ENCODE peak calls at places on chromosomes 4 and X, in six cellular contexts. One of them, this sample, is unnamed.

GRCh38 chr4:151227731-151228130 is 49.2 kb upstream of the PRSS48 start:
- DNase-seq in H1: no peak
- DNase-seq in GM12892: no peak
- DNase-seq in HepG2: no peak
- DNase-seq in GM12878: no peak
- DNase-seq in K562: no peak
- DNase-seq in this sample: no peak

GRCh38 chrX:144896323-144896722 is 351.0 kb upstream of the SPANXN1 start:
- DNase-seq in H1: no peak
- DNase-seq in GM12892: no peak
- DNase-seq in HepG2: no peak
- DNase-seq in GM12878: no peak
- DNase-seq in K562: peak
- DNase-seq in this sample: no peak

GRCh38 chr4:112515278-112516075 is 503 bp downstream of the NEUROG2 start:
- DNase-seq in H1: peak
- DNase-seq in GM12892: no peak
- DNase-seq in HepG2: no peak
- DNase-seq in GM12878: no peak
- DNase-seq in K562: peak
- DNase-seq in this sample: peak

GRCh38 chr4:103934178-103934789 is 214.5 kb upstream of the TACR3 start:
- DNase-seq in H1: no peak
- DNase-seq in GM12892: no peak
- DNase-seq in HepG2: peak
- DNase-seq in GM12878: no peak
- DNase-seq in K562: peak
- DNase-seq in this sample: peak

GRCh38 chr4:113179091-113179490 is 129.6 kb downstream of the ANK2 start:
- DNase-seq in H1: no peak
- DNase-seq in GM12892: no peak
- DNase-seq in HepG2: no peak
- DNase-seq in GM12878: no peak
- DNase-seq in K562: no peak
- DNase-seq in this sample: no peak

GRCh38 chrX:21946925-21947641 is 6.6 kb downstream of the SMS start:
- DNase-seq in H1: no peak
- DNase-seq in GM12892: no peak
- DNase-seq in HepG2: no peak
- DNase-seq in GM12878: no peak
- DNase-seq in K562: no peak
- DNase-seq in this sample: no peak

GRCh38 chrX:55312655-55313054 is 47.9 kb upstream of the PAGE3 start:
- DNase-seq in H1: no peak
- DNase-seq in GM12892: no peak
- DNase-seq in HepG2: no peak
- DNase-seq in GM12878: no peak
- DNase-seq in K562: no peak
- DNase-seq in this sample: no peak

GRCh38 chr4:77194366-77194765 is 37.4 kb downstream of the CCNG2 start:
- DNase-seq in H1: no peak
- DNase-seq in GM12892: no peak
- DNase-seq in HepG2: no peak
- DNase-seq in GM12878: no peak
- DNase-seq in K562: no peak
- DNase-seq in this sample: no peak

GRCh38 chrX:26192204-26192603 is at the start of gene MAGEB6:
- DNase-seq in H1: no peak
- DNase-seq in GM12892: no peak
- DNase-seq in HepG2: no peak
- DNase-seq in GM12878: no peak
- DNase-seq in K562: no peak
- DNase-seq in this sample: no peak

GRCh38 chr4:141575884-141576283 is 60.5 kb upstream of the IL15 start:
- DNase-seq in H1: no peak
- DNase-seq in GM12892: no peak
- DNase-seq in HepG2: no peak
- DNase-seq in GM12878: no peak
- DNase-seq in K562: no peak
- DNase-seq in this sample: no peak

GRCh38 chr4:134867027-134867426 is 665.4 kb upstream of the PABPC4L start:
- DNase-seq in H1: no peak
- DNase-seq in GM12892: no peak
- DNase-seq in HepG2: no peak
- DNase-seq in GM12878: no peak
- DNase-seq in K562: no peak
- DNase-seq in this sample: no peak

GRCh38 chr4:189021831-189022230 is 882.6 kb downstream of the TRIML1 start:
- DNase-seq in H1: no peak
- DNase-seq in GM12892: no peak
- DNase-seq in HepG2: no peak
- DNase-seq in GM12878: no peak
- DNase-seq in K562: no peak
- DNase-seq in this sample: no peak

GRCh38 chr4:140118931-140119640 is 34.9 kb downstream of the MAML3 start:
- DNase-seq in H1: no peak
- DNase-seq in GM12892: no peak
- DNase-seq in HepG2: no peak
- DNase-seq in GM12878: no peak
- DNase-seq in K562: no peak
- DNase-seq in this sample: no peak

GRCh38 chrX:56800801-56801200 is 71.8 kb downstream of the NBDY start:
- DNase-seq in H1: no peak
- DNase-seq in GM12892: no peak
- DNase-seq in HepG2: no peak
- DNase-seq in GM12878: no peak
- DNase-seq in K562: no peak
- DNase-seq in this sample: peak

GRCh38 chrX:68808686-68809357 is 20.0 kb upstream of the EFNB1 start:
- DNase-seq in H1: no peak
- DNase-seq in GM12892: no peak
- DNase-seq in HepG2: no peak
- DNase-seq in GM12878: no peak
- DNase-seq in K562: no peak
- DNase-seq in this sample: no peak

GRCh38 chr4:165403667-165404066 is 24.9 kb downstream of the CPE start:
- DNase-seq in H1: no peak
- DNase-seq in GM12892: no peak
- DNase-seq in HepG2: no peak
- DNase-seq in GM12878: no peak
- DNase-seq in K562: no peak
- DNase-seq in this sample: no peak

GRCh38 chrX:9942086-9942485 is 25.1 kb upstream of the CLDN34 start:
- DNase-seq in H1: no peak
- DNase-seq in GM12892: no peak
- DNase-seq in HepG2: no peak
- DNase-seq in GM12878: peak
- DNase-seq in K562: no peak
- DNase-seq in this sample: no peak

GRCh38 chr4:83677656-83678055 is 141.7 kb downstream of the GPAT3 start:
- DNase-seq in H1: no peak
- DNase-seq in GM12892: no peak
- DNase-seq in HepG2: no peak
- DNase-seq in GM12878: no peak
- DNase-seq in K562: no peak
- DNase-seq in this sample: no peak

GRCh38 chr4:41216294-41217019 is 2.1 kb upstream of the APBB2 start:
- DNase-seq in H1: peak
- DNase-seq in GM12892: peak
- DNase-seq in HepG2: peak
- DNase-seq in GM12878: peak
- DNase-seq in K562: peak
- DNase-seq in this sample: peak

GRCh38 chr4:73668806-73669205 is 48.6 kb upstream of the RASSF6 start:
- DNase-seq in H1: no peak
- DNase-seq in GM12892: no peak
- DNase-seq in HepG2: no peak
- DNase-seq in GM12878: no peak
- DNase-seq in K562: no peak
- DNase-seq in this sample: no peak

GRCh38 chrX:119272882-119273806 is 37.1 kb downstream of the PGRMC1 start:
- DNase-seq in H1: peak
- DNase-seq in GM12892: no peak
- DNase-seq in HepG2: no peak
- DNase-seq in GM12878: no peak
- DNase-seq in K562: no peak
- DNase-seq in this sample: peak

GRCh38 chrX:17046478-17047097 is 100.1 kb downstream of the REPS2 start:
- DNase-seq in H1: peak
- DNase-seq in GM12892: peak
- DNase-seq in HepG2: peak
- DNase-seq in GM12878: peak
- DNase-seq in K562: peak
- DNase-seq in this sample: peak

GRCh38 chr4:99653921-99654890 is 3.4 kb downstream of the C4orf54 start:
- DNase-seq in H1: no peak
- DNase-seq in GM12892: no peak
- DNase-seq in HepG2: no peak
- DNase-seq in GM12878: no peak
- DNase-seq in K562: no peak
- DNase-seq in this sample: no peak

GRCh38 chrX:18026171-18026570 is 165.1 kb upstream of the RAI2 start:
- DNase-seq in H1: no peak
- DNase-seq in GM12892: no peak
- DNase-seq in HepG2: no peak
- DNase-seq in GM12878: no peak
- DNase-seq in K562: no peak
- DNase-seq in this sample: no peak

GRCh38 chrX:103538728-103539127 is 19.4 kb upstream of the RAB40A start:
- DNase-seq in H1: no peak
- DNase-seq in GM12892: no peak
- DNase-seq in HepG2: no peak
- DNase-seq in GM12878: no peak
- DNase-seq in K562: no peak
- DNase-seq in this sample: no peak

GRCh38 chrX:134002921-134003615 is 17.7 kb upstream of the GPC3 start:
- DNase-seq in H1: no peak
- DNase-seq in GM12892: no peak
- DNase-seq in HepG2: no peak
- DNase-seq in GM12878: no peak
- DNase-seq in K562: no peak
- DNase-seq in this sample: no peak
- TF ChIP-seq TAF1 in H1: no peak
- TF ChIP-seq TAF1 in GM12892: no peak
- TF ChIP-seq TAF1 in HepG2: no peak
- TF ChIP-seq TAF1 in GM12878: no peak
- TF ChIP-seq TAF1 in K562: no peak
- TF ChIP-seq TAF1 in this sample: no peak

GRCh38 chr4:148680884-148681283 is 238.7 kb upstream of the NR3C2 start:
- DNase-seq in H1: no peak
- DNase-seq in GM12892: no peak
- DNase-seq in HepG2: no peak
- DNase-seq in GM12878: no peak
- DNase-seq in K562: no peak
- DNase-seq in this sample: no peak
- TF ChIP-seq POLR2A in H1: no peak
- TF ChIP-seq POLR2A in GM12892: no peak
- TF ChIP-seq POLR2A in HepG2: no peak
- TF ChIP-seq POLR2A in GM12878: no peak
- TF ChIP-seq POLR2A in K562: no peak
- TF ChIP-seq POLR2A in this sample: no peak

DNA sequence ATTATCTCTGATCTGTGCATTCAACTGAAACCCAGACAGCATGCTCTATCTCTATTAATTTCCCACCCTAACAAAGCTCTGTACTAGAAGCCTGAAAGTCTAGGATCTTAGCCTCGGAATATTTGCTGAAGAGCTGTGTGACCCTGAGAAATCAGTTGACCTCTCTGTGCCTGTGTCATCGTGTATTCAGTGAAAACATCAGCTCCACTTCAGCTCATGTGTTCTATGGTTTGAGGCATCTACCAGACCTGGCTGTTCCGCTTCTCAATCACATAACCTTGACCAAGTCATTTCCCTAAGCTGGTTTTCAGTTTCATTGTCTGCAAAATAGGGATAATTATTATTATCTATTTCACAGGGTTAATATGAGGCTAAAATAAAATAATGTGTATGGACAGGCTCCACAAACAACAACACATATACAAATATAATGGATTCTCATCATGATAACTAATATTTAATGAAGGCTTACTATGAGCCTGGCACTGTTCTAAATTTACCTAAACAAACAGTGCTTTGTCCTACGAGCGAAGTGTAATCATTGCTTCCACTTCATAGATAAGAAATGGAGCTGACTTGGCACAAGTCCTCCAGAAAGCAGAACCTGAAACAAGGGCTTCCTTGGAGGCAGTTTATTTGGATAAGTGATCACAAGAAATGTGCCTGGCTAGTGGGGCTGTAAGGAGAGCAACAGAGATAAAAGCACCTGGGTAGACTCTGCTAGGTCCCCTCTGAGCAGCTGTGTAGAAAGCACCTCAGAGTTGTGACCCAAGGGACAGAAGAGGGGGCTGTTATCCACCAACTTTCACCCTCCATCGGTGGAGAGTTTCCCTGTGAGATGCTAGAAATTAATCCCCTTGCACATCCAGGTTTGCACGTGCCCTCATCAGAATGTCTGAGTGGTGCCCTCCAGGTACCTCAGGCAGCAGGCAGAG is 356.9 kb downstream of the RAB28 start:
- DNase-seq in H1: no peak
- DNase-seq in GM12892: no peak
- DNase-seq in HepG2: no peak
- DNase-seq in GM12878: no peak
- DNase-seq in K562: no peak
- DNase-seq in this sample: no peak
- TF ChIP-seq TAF1 in H1: no peak
- TF ChIP-seq TAF1 in GM12892: no peak
- TF ChIP-seq TAF1 in HepG2: no peak
- TF ChIP-seq TAF1 in GM12878: no peak
- TF ChIP-seq TAF1 in K562: no peak
- TF ChIP-seq TAF1 in this sample: no peak

DNA sequence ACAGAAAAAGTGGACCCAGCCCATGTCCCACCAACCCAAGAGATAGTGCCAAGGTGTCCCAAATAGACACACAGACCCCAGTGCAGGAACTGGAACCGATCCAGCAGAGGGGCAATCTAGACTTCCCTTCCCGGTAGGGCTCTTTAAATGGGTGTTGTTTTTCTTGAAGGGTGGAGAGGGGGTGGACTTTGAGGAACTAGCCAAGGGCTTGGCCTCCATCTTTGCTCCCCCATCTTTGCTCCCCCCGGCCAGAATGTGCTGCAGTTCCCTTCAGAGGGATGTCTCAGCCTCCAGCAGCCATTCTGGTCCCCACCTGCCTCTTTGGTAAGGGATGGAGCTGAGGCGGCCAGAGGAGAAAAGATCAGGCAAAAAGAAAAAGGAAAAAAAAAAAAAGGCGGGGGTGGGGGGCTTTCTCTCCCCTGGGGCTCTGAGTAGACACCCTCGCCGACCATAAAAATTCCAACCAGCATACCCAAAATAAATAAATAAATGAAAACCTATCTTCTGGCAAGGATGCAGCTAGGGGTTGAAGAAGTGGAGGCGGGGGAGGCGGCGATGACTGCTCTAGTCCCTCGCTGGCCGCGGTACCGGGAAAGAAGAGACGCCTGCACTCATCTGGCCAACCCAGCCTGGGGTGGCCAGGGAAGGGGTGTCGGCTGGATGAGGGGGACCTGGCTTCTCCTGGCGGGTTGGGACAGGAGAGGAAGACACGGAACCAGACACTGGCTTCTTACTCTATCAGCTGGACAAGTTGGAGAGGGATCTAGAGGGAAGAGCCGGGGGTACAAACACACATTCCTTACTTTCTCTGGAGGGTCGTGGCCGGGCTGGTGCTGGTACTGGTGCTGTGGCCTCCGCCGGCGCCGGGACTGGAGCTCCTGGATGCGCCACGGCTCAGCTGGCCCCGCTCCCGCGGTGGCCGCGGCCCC is 38.5 kb upstream of the IQSEC2 start:
- DNase-seq in H1: no peak
- DNase-seq in GM12892: no peak
- DNase-seq in HepG2: no peak
- DNase-seq in GM12878: no peak
- DNase-seq in K562: no peak
- DNase-seq in this sample: no peak
- TF ChIP-seq POLR2A in H1: no peak
- TF ChIP-seq POLR2A in GM12892: no peak
- TF ChIP-seq POLR2A in HepG2: no peak
- TF ChIP-seq POLR2A in GM12878: no peak
- TF ChIP-seq POLR2A in K562: no peak
- TF ChIP-seq POLR2A in this sample: no peak